ENCODE peak calls at places on chromosomes 2 and 18, in four cellular contexts. J, U, V and B are unnamed samples. For H3K27me3, the result is how much of the 10 kb centered on the place peaks cover.

GRCh38 chr2:135227386-135227785 is 175.3 kb downstream of the RAB3GAP1 start:
- DNase-seq in J (no peak), U (peak), V (no peak), B (no peak)

GRCh38 chr2:151097118-151097517 is 164.5 kb downstream of the RBM43 start:
- DNase-seq in J (no peak), U (peak), V (no peak), B (no peak)

GRCh38 chr2:86074256-86074655 is 31.4 kb downstream of the POLR1A start:
- DNase-seq in J (no peak), U (no peak), V (no peak), B (no peak)

GRCh38 chr2:222250313-222250712 is 48.5 kb downstream of the PAX3 start:
- DNase-seq in J (no peak), U (no peak), V (no peak), B (no peak)

GRCh38 chr18:69239849-69240248 is 160.8 kb upstream of the DOK6 start:
- DNase-seq in J (no peak), U (no peak), V (no peak), B (no peak)

GRCh38 chr2:8168007-8168717 is 513.7 kb upstream of the ID2 start:
- DNase-seq in J (no peak), U (no peak), V (no peak), B (no peak)

GRCh38 chr2:191401287-191401686 is 156.1 kb downstream of the MYO1B start:
- DNase-seq in J (no peak), U (peak), V (no peak), B (no peak)

GRCh38 chr18:10927290-10927979 is 221.9 kb downstream of the PIEZO2 start:
- DNase-seq in J (no peak), U (peak), V (no peak), B (no peak)

GRCh38 chr2:186827862-186828492 is 21.0 kb downstream of the ZSWIM2 start:
- DNase-seq in J (no peak), U (no peak), V (no peak), B (no peak)

DNA sequence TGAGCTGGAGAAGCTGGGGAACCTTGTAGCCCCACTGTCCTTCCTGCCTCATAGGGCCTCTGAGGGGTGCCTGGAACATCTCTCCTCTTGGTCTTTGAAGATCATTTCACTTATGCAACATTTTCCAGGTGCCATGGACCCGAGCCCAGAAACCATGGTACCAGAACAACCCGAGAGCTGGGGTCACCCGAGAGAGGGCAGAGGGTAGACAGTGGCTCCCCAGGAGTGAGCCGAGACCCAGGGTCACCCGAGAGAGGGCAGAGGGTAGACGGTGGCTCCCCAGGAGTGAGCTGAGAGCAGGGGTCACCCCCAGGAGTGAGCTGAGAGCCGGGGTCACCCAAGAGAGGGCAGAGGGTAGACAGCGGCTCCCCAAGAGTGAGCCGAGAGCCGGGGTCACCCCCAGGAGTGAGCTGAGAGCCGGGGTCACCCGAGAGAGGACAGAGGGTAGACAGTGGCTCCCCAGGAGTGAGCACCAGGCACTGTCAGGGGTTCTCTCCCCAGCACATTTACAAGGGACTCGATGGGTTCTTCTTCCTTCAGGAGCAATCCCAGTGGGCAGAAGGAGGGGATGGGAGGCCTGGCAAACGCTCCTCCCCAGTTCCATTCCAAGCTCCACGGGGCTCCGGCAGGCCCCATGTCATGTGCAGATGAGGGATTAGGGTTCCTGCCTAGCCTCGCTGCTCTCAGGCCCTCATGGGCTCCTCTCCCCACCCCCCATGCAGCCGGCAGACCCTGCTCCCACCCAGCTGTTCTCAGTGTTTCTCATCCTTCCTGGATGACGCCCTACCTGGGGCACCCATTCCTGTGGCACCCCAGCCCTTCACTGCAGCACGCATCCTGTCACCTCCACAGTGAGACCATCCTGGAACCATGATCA is 163.5 kb downstream of the RTP5 start:
- DNase-seq in J (no peak), U (no peak), V (peak), B (peak)
- H3K27me3 ChIP-seq in J (under half), U (half or more), V (under half), B (under half)

DNA sequence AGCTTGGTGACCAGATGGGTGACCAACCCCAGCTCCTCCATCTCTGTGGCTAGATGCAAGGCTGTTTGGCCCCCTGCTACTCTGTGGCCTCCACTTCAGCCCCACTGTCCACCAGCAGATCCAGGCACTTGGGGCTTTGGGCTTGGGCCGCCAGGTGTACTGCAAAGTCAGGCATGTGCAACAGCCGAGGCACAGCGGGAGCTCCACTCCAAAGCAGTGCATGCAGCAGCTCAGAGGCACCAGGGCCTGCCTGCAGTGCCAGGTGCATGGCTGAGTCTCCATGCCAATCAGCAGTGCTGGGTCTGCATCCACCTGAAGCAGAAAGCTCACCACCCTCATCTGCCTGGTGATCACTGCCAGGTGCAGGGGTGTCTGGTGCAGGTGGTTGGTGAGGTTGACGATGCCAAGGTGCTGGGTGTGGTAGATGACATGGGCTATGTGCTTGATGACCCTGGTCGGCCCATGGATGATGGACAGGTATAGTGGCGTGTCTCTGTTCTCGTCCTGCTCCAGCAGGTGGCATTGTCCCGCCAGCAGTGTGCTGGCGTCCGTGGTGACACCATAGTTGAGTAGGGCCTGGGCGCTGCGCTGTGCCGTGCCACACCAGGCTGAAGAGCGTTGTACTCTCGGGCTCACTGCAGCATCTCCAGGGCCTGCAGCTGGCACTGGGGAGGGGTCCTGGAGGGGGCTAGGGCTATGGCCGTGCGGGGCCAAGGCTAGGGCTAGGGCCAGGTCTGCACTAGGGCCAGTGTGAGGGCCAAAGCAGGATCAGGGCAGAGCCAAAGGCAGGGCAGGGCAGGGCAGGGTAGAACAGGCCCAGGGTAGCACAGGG is 1.0 kb upstream of the ANKRD62 start:
- DNase-seq in J (peak), U (no peak), V (peak), B (no peak)
- TF ChIP-seq CTCF in J (no peak), U (no peak), V (peak), B (peak)

DNA sequence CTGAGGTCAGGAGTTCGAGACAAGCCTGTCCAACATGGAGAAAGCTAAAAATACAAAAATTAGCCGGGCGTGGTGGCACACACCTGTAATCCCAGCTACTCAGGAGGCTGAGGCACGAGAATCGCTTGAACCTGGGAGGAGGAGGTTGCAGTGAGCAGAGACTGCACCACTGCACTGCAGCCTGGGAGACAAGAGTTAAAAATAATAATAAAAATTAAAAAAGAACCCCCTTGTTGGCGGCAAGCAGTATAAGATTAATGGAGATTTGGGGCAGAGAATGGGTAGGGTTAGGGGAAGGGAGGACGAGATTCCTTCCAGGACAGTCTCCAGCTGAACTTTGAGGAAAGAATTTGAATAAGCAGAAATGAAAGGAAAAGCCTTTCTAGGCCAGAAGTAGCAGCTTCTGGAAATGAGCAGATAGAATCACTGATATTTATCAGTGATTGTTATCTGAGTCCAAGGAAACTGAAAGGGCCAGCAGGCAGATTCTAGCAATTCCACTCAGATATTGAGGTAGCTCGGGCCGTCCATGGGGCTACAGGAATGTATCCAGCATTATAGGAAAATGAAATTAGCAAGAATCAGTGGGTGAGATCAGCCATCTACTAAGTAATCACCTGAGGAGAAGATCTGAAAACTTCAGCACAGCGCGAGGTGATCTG is 7.0 kb upstream of the MYCN start:
- DNase-seq in J (no peak), U (no peak), V (no peak), B (no peak)
- H3K27me3 ChIP-seq in J (under half), U (under half), V (under half), B (under half)

GRCh38 chr2:127037456-127037855 is 69.5 kb downstream of the BIN1 start:
- DNase-seq in J (no peak), U (no peak), V (no peak), B (no peak)
- TF ChIP-seq CTCF in J (no peak), U (no peak), V (no peak), B (no peak)

DNA sequence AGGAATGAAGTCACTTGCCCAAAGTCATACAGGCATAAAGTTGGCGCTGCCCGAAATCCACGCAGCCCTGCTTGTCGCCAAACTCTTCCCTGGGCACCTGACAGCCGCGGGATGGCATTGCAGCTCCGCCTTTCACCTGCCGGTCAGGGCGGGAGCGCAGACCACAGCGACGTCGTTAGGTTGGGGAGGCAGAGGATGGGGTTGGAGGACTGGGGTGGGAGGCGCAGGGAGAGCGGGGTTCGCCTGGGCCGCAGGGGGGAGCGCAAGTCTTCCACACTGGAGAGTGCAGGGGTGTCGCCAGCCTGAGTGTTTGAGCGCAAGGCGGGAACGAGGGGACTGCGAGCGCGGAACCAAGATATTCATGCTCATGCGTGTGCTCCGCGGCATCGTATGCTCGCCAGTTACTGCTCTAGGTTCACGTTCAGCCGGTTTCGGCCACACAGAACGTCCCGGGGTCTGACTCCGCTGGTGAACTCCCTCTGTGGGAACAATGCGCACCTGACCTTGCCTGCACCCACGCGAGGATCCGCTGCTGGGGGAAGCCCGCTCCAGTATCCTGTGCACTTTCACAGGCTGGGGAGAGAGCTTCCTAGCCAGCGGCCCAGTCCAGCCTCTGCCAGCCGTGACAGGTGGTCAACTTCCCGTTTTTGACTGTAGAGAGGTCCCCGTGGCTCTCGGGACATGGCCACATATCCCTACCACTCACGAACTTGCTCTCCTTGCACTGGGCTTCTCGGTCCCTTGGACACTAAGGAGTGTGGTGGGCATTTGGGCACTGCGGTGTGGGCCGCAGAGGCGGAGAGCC is 767 bp upstream of the NPPC start:
- DNase-seq in J (peak), U (peak), V (peak), B (peak)
- H3K27me3 ChIP-seq in J (half or more), U (half or more), V (half or more), B (half or more)